ENCODE peak calls at places on chromosome 20, in four cellular contexts. C is fibroblast of mammary gland, B is tibial artery, T is cardiac muscle cell. K is an unnamed sample.

GRCh38 chr20:38617011-38617829 is 15.6 kb downstream of the ARHGAP40 start:
- DNase-seq in C (no peak), B (no peak), T (no peak), K (peak; percentile 63)

GRCh38 chr20:17611540-17612286 is 41.8 kb downstream of the DSTN start:
- DNase-seq in C (peak; percentile 30), B (peak; percentile 35), T (peak; percentile 46), K (peak; percentile 50)

GRCh38 chr20:56916345-56916622 is 287.2 kb downstream of the TFAP2C start:
- DNase-seq in C (no peak), B (no peak), T (no peak), K (no peak)

GRCh38 chr20:57794600-57795346 is 85.0 kb upstream of the PMEPA1 start:
- DNase-seq in C (no peak), B (no peak), T (no peak), K (peak; percentile 7)

GRCh38 chr20:53579581-53580375 is 13.9 kb downstream of the ZNF217 start:
- DNase-seq in C (peak; percentile 85), B (no peak), T (no peak), K (peak; percentile 71)

GRCh38 chr20:8007490-8007889 is 12.1 kb downstream of the TMX4 start:
- DNase-seq in C (no peak), B (no peak), T (no peak), K (no peak)

GRCh38 chr20:17083738-17084137 is 143.1 kb upstream of the PCSK2 start:
- DNase-seq in C (no peak), B (no peak), T (peak; percentile 63), K (no peak)

GRCh38 chr20:14860410-14860814 is 523.0 kb upstream of the FLRT3 start:
- DNase-seq in C (no peak), B (no peak), T (peak; percentile 5), K (no peak)

GRCh38 chr20:13649548-13649947 is 10.8 kb upstream of the TASP1 start:
- DNase-seq in C (peak; percentile 27), B (peak; percentile 38), T (no peak), K (no peak)

GRCh38 chr20:4873396-4873795 is 127.9 kb downstream of the SLC23A2 start:
- DNase-seq in C (no peak), B (no peak), T (no peak), K (no peak)

GRCh38 chr20:7856756-7857155 is 83.5 kb downstream of the HAO1 start:
- DNase-seq in C (peak; percentile 76), B (no peak), T (no peak), K (peak; percentile 55)

GRCh38 chr20:17680128-17680835 is 1.8 kb downstream of the RRBP1 start:
- DNase-seq in C (peak; percentile 86), B (peak; percentile 57), T (peak; percentile 26), K (peak; percentile 76)

GRCh38 chr20:38418509-38419204 is 16.5 kb downstream of the SNHG17 start:
- DNase-seq in C (peak; percentile 66), B (no peak), T (no peak), K (peak; percentile 39)

GRCh38 chr20:64106981-64107735 is at the start of gene NPBWR2:
- DNase-seq in C (no peak), B (no peak), T (no peak), K (no peak)

GRCh38 chr20:47677314-47678129 is 107.8 kb downstream of the SULF2 start:
- DNase-seq in C (peak; percentile 31), B (no peak), T (peak; percentile 77), K (peak; percentile 54)

GRCh38 chr20:39010496-39010895 is 48.4 kb downstream of the DHX35 start:
- DNase-seq in C (no peak), B (no peak), T (no peak), K (no peak)

GRCh38 chr20:49282584-49283171 is 4.8 kb upstream of the ZNFX1 start:
- DNase-seq in C (no peak), B (no peak), T (no peak), K (no peak)

GRCh38 chr20:62023935-62024334 is 41.7 kb downstream of the TAF4 start:
- DNase-seq in C (no peak), B (no peak), T (no peak), K (no peak)

GRCh38 chr20:9415426-9415825 is 99.0 kb upstream of the LAMP5 start:
- DNase-seq in C (no peak), B (no peak), T (no peak), K (no peak)

GRCh38 chr20:2179233-2179580 is 77.6 kb downstream of the STK35 start:
- DNase-seq in C (no peak), B (no peak), T (no peak), K (no peak)

GRCh38 chr20:63833776-63834544 is 2.9 kb upstream of the ZBTB46 start:
- DNase-seq in C (peak; percentile 30), B (no peak), T (no peak), K (peak; percentile 82)

GRCh38 chr20:14493408-14493807 is 156.0 kb upstream of the FLRT3 start:
- DNase-seq in C (no peak), B (no peak), T (no peak), K (no peak)

GRCh38 chr20:62366370-62367135 is 559 bp downstream of the LAMA5 start:
- DNase-seq in C (no peak), B (no peak), T (peak; percentile 82), K (no peak)

GRCh38 chr20:25361287-25361683 is 29.4 kb downstream of the ABHD12 start:
- DNase-seq in C (no peak), B (no peak), T (no peak), K (no peak)

DNA sequence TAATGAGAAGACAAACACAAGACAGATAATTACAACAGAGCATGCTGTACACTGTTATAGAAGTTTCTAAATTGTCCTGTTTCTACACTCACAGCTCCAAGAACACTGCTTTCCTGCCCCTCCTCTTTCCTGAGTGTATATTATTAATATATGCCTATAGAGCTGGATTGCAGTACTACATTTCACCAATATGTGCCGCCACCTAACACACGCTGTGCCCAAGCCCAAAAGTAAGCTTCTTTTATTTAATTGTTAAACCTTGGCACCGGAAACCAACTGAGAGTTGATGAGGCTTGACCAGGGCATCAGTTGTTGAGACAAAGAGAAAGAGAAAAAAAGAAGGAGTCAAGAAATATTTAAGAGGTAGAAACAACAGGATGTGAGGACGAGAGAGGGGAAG is 16.0 kb upstream of the PTPRT start:
- DNase-seq in C (no peak), B (no peak), T (no peak), K (no peak)
- TF ChIP-seq CTCF in C (no peak), B (no peak), T (no peak), K (no peak)

DNA sequence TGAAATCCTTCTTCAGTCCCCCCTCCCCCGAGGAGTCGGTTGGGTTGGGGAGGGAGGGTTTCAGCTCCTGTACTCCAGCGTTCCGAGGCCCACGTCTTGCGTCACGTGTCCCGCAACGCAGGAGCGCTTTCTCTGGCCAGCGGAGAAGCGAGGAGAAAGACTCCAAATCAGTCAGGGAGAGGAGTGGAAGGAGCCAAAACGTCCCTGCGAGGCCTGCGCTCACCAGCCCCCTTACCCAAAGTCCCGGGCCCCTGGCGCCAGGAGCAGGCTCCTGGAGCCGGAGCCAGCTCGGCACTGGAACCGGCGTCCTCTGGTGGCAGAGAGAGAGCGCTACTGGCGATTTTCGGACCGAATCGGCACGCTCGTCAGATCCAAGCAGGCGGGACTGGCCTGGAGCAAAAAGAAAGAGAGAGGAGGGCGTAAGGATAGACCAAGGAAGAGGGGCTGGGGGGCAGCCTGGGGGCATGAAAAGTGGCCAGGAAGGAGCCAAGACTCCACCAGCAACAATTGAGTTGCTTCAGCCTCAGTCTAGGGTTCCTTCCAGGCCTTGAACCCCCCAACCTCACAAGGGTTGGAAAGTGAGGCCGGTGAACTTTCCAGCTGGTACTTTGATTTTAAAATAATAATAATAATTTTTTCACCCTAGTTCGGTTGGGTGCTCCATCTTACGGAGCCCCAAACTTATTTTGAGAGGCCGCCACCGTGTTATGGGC is at the start of gene GNAS:
- DNase-seq in C (peak; percentile 62), B (no peak), T (peak; percentile 82), K (peak; percentile 76)
- TF ChIP-seq CTCF in C (peak; percentile 66), B (peak; percentile 33), T (peak; percentile 78), K (peak; percentile 85)

DNA sequence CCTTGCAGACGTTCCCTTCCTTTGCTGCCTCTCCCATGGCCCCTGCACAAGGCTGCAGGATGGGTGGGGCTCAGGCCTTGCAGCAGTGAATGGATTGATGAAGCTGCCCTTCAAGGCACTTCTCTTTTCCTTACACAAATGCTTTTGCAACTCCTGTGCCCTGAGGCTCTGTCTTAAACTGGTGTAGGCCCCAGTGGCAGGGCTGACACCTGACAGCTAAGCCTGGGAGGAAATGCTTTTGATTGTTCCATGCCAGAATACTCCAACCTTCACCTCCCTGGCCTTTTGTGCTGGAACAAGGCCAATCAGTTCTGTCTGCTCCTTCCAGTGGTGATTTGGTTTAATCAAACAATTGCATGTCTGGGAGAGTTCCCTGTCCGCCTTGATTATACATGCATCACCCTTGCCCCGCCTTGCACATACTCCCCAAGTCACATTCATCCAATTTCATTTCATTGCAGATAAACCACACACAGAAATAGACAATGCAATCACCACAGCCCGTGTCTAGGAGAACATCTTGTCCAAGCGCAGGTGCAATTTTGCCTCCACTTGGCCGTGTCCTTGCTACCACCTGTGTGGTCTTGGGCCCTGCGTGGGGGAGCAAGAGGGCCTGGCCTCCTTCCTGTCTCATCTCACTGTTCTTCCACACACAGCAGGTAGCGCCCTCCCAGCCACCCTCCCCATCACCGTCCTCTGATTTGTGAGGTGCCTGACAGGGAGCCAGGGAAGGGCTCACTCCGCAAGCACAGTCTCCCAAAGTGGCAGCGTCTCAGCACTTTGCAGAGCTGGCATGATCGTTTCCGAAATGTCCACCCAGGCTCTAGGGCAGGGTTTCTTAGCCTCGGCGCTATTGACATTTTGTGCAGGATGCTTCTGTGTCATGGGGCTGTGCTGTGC is 120.4 kb downstream of the CDH26 start:
- DNase-seq in C (no peak), B (no peak), T (no peak), K (no peak)
- TF ChIP-seq CTCF in C (no peak), B (no peak), T (no peak), K (no peak)

DNA sequence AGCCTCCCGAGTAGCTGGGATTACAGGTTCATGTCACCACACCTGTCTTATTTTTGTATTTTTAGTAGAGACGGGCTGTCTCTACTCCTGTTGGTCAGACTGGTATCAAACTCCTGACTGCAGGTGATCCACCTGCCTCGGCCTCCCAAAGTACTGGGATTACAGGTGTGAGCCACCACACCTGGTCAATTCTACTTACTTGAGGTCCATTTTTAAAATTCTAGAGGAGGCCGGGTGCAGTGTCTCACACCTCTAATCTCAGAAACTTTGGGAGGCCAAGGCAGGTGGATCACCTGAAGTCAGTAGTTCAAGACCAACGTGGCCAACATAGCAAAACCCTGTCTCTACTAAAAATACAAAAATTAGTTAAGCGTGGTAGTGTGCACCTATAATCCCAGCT is 7.8 kb downstream of the RIPOR3 start:
- DNase-seq in C (no peak), B (no peak), T (no peak), K (no peak)
- TF ChIP-seq CTCF in C (no peak), B (no peak), T (no peak), K (no peak)

GRCh38 chr20:575230-575629 is 31.6 kb upstream of the CSNK2A1 start:
- DNase-seq in C (no peak), B (no peak), T (no peak), K (no peak)
- TF ChIP-seq CTCF in C (no peak), B (no peak), T (no peak), K (no peak)

GRCh38 chr20:44560229-44560628 is 22.1 kb upstream of the PKIG start:
- DNase-seq in C (no peak), B (no peak), T (no peak), K (no peak)
- TF ChIP-seq CTCF in C (no peak), B (no peak), T (no peak), K (no peak)

GRCh38 chr20:34877002-34877264 is 521 bp downstream of the ACSS2 start:
- DNase-seq in C (no peak), B (no peak), T (no peak), K (no peak)

GRCh38 chr20:34875657-34876160 is 703 bp upstream of the ACSS2 start:
- DNase-seq in C (no peak), B (no peak), T (no peak), K (no peak)

GRCh38 chr20:34874094-34874654 is 1.5 kb upstream of the GGT7 start:
- DNase-seq in C (peak; percentile 89), B (peak; percentile 90), T (peak; percentile 88), K (peak; percentile 94)

GRCh38 chr20:34873583-34874093 is 982 bp upstream of the GGT7 start:
- DNase-seq in C (no peak), B (no peak), T (no peak), K (no peak)

GRCh38 chr20:34876161-34877001 is at the start of gene ACSS2:
- DNase-seq in C (peak; percentile 98), B (peak; percentile 100), T (peak; percentile 99), K (peak; percentile 99)
- TF ChIP-seq CTCF in C (no peak), B (peak; percentile 6), T (peak; percentile 2), K (no peak)

K was measured in choroid plexus epithelial cell.